ENCODE peak calls at places on chromosomes 1 and 21, in four cellular contexts. R is foreskin fibroblast, M is fibroblast of pulmonary artery, H is spleen. E is an unnamed sample.

GRCh38 chr1:96845464-96845863 is 123.9 kb downstream of the PTBP2 start:
- DNase-seq in R (no peak), M (no peak), H (peak), E (no peak)

GRCh38 chr1:5329068-5329739 is 663.0 kb downstream of the NPHP4 start:
- DNase-seq in R (no peak), M (no peak), H (no peak), E (no peak)

GRCh38 chr1:86823821-86824500 is 90.0 kb downstream of the SELENOF start:
- DNase-seq in R (no peak), M (no peak), H (no peak), E (no peak)

GRCh38 chr1:58929667-58930325 is 145.9 kb upstream of the JUN start:
- DNase-seq in R (no peak), M (no peak), H (no peak), E (no peak)

GRCh38 chr1:33294071-33295010 is 26.6 kb downstream of the A3GALT2 start:
- DNase-seq in R (no peak), M (no peak), H (peak), E (no peak)

GRCh38 chr1:182561432-182561831 is 27.6 kb downstream of the RNASEL start:
- DNase-seq in R (no peak), M (no peak), H (no peak), E (no peak)

GRCh38 chr1:224407546-224408293 is 26.9 kb downstream of the WDR26 start:
- DNase-seq in R (no peak), M (no peak), H (no peak), E (no peak)

GRCh38 chr1:225467193-225468020 is 39.6 kb upstream of the LBR start:
- DNase-seq in R (no peak), M (peak), H (peak), E (no peak)

GRCh38 chr1:46594068-46594467 is 10.0 kb downstream of the MKNK1 start:
- DNase-seq in R (no peak), M (no peak), H (no peak), E (no peak)

GRCh38 chr1:34825455-34826081 is 32.8 kb downstream of the GJA4 start:
- DNase-seq in R (no peak), M (no peak), H (no peak), E (no peak)

GRCh38 chr1:225817611-225818061 is 7.7 kb downstream of the EPHX1 start:
- DNase-seq in R (peak), M (peak), H (no peak), E (peak)

GRCh38 chr1:199202331-199202730 is 563.5 kb downstream of the PTPRC start:
- DNase-seq in R (no peak), M (no peak), H (no peak), E (no peak)

GRCh38 chr1:160284782-160285344 is at the start of gene PEX19:
- DNase-seq in R (peak), M (peak), H (peak), E (peak)

GRCh38 chr1:186738896-186739295 is 58.7 kb upstream of the PTGS2 start:
- DNase-seq in R (no peak), M (no peak), H (no peak), E (no peak)

GRCh38 chr21:24045775-24046215 is 1561.5 kb downstream of the MRPL39 start:
- DNase-seq in R (no peak), M (peak), H (peak), E (peak)

GRCh38 chr1:115289940-115290339 is 48.1 kb downstream of the NGF start:
- DNase-seq in R (no peak), M (no peak), H (no peak), E (no peak)

DNA sequence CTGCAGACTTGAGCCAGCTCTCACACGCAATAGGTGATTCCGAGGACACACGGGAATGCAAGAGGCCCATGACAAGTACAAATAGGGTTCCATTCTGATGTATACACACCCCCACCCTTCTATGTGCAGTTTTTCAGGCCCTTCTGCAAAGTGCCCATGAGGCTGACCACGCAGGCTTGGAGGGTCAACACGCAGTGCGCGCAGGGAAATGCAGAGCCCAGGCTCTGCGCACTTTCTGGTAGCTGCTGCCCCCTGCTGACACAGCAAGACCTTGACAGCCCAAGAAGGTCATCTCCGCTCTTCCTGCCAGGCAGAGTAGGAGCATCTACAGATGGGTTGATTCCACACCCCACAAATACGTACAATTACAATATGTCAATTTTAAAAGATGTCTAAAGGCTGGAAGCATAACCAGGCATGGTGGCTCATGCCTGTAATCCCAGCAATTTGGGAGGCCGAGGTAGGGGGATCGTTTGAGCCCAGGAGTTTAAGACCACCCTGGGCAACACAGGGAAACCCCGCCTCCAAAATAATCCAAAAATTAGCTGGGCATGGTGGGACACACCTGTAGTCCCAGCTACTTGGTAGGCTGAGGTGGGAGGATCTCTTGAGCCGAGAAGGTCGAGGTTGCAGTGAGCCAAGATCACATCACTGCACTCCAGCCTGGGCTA is 18.5 kb downstream of the SH3BP5L start:
- DNase-seq in R (no peak), M (peak), H (peak), E (peak)
- TF ChIP-seq CTCF in R (peak), M (peak), H (peak), E (peak)

DNA sequence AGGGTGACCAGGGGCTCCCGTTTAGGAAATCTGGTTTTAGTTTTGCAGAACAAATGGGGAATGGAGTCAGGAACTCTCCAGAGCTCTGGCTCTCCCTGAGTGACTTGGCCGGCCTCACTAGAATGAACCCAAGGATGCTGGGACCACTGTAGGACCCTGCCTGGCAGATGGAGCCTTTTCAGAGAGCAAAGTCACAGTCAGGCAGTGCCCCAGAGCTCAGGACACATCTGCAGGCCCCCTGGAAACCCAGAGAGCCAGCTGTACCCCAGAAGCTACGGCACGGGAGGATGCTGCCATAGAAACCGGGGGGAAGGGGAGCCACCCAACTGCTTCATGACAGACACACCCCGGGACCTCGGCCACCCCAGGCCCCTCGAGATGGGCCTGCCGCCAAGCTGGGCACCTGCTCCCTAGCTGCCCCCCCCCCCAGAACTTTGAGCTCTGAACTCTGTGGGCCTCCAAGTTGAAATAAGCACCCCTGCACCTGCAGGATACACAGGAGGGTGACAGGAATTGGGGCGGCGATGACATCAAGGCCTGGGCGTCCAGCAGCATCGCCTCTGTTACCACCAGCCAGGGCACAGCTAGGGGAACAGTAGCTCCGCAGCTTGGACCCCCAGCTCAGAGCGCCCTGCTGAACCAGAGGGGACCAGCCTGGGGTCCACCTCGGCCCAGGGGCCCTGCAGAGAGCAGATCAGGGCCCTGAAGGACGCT is 91.8 kb upstream of the VAMP3 start:
- DNase-seq in R (no peak), M (no peak), H (no peak), E (no peak)
- H3K4me3 ChIP-seq in R (peak), M (no peak), H (peak), E (no peak)

DNA sequence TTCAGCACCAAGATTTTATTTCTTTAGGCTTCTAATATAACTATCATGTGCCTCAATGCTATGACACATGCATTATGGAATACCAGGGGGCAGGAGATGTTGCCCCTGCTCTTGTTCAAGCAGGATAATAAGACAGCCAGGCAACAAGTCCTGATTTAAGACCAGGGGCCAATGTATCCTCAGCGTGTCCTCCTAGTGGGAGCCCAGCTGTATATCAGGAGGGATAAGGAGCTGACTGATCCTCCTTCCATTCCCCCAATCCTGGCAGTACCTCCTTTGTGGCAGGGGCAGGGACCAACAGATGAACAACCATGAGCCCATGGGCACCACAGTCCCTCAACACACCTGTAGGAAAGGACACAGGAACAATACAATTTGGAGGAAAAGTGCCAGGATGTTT is 29.3 kb downstream of the SORT1 start:
- DNase-seq in R (no peak), M (no peak), H (no peak), E (no peak)
- TF ChIP-seq CTCF in R (no peak), M (no peak), H (no peak), E (no peak)

GRCh38 chr1:7960867-7961198 is 678 bp upstream of the PARK7 start:
- DNase-seq in R (no peak), M (no peak), H (no peak), E (no peak)

GRCh38 chr1:7954683-7955082 is 6.8 kb upstream of the PARK7 start:
- DNase-seq in R (no peak), M (no peak), H (no peak), E (no peak)

GRCh38 chr1:7960165-7960564 is 1.3 kb upstream of the PARK7 start:
- DNase-seq in R (no peak), M (no peak), H (no peak), E (no peak)

GRCh38 chr1:7953850-7954609 is 7.5 kb upstream of the PARK7 start:
- DNase-seq in R (peak), M (peak), H (peak), E (peak)

GRCh38 chr1:7956218-7957032 is 5.1 kb upstream of the PARK7 start:
- DNase-seq in R (peak), M (peak), H (no peak), E (peak)
- H3K4me3 ChIP-seq in R (no peak), M (no peak), H (no peak), E (no peak)

GRCh38 chr1:229972600-229973296 is 94.3 kb upstream of the GALNT2 start:
- DNase-seq in R (no peak), M (no peak), H (no peak), E (no peak)
- TF ChIP-seq CTCF in R (peak), M (peak), H (peak), E (peak)

GRCh38 chr1:155932487-155932886 is 1.7 kb downstream of the KHDC4 start:
- DNase-seq in R (no peak), M (peak), H (no peak), E (no peak)

GRCh38 chr1:155932085-155932484 is 2.1 kb downstream of the KHDC4 start:
- DNase-seq in R (no peak), M (no peak), H (no peak), E (no peak)

GRCh38 chr1:155929057-155929456 is 5.2 kb downstream of the KHDC4 start:
- DNase-seq in R (no peak), M (peak), H (no peak), E (no peak)

GRCh38 chr1:155933591-155934096 is 569 bp downstream of the KHDC4 start:
- DNase-seq in R (no peak), M (no peak), H (peak), E (no peak)

GRCh38 chr1:155931332-155932038 is 2.7 kb downstream of the KHDC4 start:
- DNase-seq in R (no peak), M (no peak), H (peak), E (no peak)
- H3K4me3 ChIP-seq in R (peak), M (no peak), H (peak), E (no peak)

DNA sequence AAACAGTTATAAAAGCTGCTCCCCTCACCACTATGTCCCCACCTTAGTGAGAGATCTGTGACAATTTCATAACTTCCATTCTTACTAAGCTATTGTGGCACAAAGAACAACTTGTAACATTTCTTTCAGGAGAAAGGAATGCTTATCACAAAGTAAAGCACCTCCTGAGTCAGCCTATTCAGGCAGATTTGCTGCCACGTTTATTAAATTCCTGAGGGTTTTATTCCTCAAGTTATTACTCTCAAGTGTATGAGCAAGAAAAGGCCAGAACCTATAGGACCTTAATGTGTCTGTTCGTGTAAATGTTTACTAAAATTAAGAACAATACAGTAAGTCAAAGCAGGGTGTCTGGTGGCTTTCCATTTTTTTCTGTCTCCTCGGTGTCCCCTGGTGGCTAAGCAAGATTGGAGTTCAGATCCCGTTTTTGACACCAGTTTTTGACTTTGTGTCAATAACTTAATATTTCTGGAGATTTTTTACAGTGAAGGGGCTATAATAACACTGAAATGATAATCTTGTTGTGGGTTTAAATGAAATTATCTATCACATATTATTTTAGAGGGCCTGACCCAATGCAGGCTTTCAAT is 1539.6 kb downstream of the BRINP3 start:
- DNase-seq in R (no peak), M (peak), H (no peak), E (peak)
- TF ChIP-seq CTCF in R (no peak), M (peak), H (no peak), E (peak)

DNA sequence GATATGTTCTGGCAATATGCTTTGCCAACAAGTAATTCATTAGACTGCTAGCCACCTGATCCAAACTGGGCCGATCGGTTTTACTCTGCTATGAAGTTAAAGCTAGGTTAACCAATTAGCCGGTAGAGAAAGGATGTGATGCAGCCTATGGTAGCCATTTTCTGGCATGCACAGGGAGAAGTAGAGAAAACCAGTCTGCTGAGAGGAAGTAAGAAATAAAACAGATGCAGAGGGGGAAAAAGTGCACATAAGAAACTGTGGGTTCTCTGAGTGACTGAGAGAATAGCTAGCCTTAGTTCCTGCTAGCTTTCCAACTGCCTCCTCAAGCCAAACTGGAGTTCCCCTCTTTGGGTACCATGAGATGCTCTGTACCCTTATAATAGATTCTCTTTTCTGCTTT is 52.8 kb downstream of the ARID4B start:
- DNase-seq in R (no peak), M (no peak), H (no peak), E (no peak)
- H3K4me3 ChIP-seq in R (no peak), M (no peak), H (no peak), E (no peak)

GRCh38 chr1:64499011-64499410 is 29.1 kb downstream of the CACHD1 start:
- DNase-seq in R (no peak), M (no peak), H (no peak), E (no peak)

GRCh38 chr1:64493864-64494263 is 23.9 kb downstream of the CACHD1 start:
- DNase-seq in R (no peak), M (no peak), H (no peak), E (no peak)

GRCh38 chr1:64494659-64495058 is 24.7 kb downstream of the CACHD1 start:
- DNase-seq in R (no peak), M (no peak), H (no peak), E (no peak)

GRCh38 chr1:64497484-64497883 is 27.6 kb downstream of the CACHD1 start:
- DNase-seq in R (no peak), M (no peak), H (no peak), E (no peak)

DNA sequence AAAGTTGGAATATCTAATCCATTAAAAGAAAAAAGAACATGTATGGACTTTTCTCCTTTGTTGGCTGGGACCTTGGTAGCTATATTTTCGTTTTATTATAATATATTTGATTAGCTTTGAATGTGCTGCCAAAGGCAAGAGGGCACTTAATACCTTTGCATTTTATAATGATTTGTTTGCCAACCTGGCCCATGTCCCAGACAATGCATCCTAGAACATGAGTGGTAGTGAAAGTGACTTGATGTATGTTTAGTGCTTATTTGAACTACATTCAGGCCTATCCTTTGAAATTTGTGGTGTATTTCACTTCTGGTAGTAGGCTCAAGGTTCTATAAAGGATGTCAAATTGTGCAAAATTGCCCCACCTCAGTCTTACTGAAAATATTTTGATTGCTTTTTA is 25.9 kb downstream of the CACHD1 start:
- DNase-seq in R (no peak), M (no peak), H (no peak), E (no peak)
- TF ChIP-seq CTCF in R (no peak), M (no peak), H (no peak), E (no peak)

DNA sequence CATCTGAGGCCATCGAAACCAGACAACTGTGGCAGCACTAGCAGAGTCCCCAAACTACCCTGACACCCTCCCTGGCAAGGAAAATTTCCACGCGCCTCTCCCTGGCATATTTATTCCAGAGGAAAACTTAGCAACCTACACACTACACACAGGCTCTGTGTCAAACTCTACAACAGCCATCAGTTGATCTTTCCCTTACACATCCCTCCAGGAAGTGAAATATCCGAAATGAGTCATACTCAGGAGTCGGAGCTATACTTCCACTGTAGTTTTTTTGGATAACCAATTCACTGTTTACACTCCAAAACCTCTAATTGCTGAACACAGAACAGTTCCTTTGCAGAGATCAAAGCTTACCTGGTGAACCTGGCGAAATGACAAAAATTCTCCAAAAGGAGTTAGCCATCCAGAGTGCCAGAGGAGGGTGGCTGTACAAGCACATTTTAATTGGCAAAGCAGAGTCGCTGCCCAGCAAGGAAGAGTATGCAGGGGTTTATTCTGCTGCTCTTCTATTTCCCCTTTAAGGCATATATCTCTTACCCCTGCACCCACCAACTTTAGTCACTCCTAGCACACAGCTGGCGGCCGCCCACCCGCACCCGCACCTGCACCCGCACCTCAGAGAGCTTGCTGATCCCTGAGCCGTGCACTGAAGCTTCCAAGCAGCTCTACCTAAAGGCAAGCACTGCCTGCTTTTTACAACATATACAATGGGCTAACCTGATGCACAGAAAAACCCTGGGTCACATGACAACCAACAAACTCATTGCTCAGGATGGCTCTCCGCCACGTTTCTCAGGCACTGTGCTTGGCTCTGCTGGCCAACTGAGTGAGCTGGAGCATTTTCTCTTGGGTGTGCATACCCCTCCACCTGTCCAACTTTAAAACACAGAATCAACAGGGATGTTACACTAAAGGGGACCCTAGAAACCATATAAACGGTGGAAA is 54.9 kb downstream of the CAPZB start:
- DNase-seq in R (no peak), M (peak), H (no peak), E (peak)
- H3K4me3 ChIP-seq in R (no peak), M (no peak), H (no peak), E (no peak)